ENCODE peak calls at places on chromosomes 2 and 18, in nine cellular contexts. I is AG20443; Y is iris pigment epithelial cell; C is astrocyte of the hippocampus; Q is upper lobe of right lung; M is activated T-cell treated with anti-CD3 and anti-CD28 coated beads, Interleukin-2, amount 50 U/mL, for 48 hours; K is right lobe of liver; V is activated naive CD8-positive, alpha-beta T cell treated with anti-CD3 and anti-CD28 coated beads, Interleukin-2, amount 50 U/mL, for 24 hours; D is astrocyte of the spinal cord. Z is an unnamed sample.

GRCh38 chr2:33289961-33290360 is 186.5 kb upstream of the RASGRP3 start:
- DNase-seq in I (no peak), Y (no peak), C (peak; percentile 18), Q (no peak), M (no peak), K (no peak), V (no peak), D (no peak), Z (no peak)

GRCh38 chr2:47321006-47321405 is 82.0 kb upstream of the MSH2 start:
- DNase-seq in I (no peak), Y (no peak), C (no peak), Q (no peak), M (no peak), K (no peak), V (no peak), D (no peak), Z (no peak)

GRCh38 chr2:134479696-134480330 is 225.9 kb downstream of the MGAT5 start:
- DNase-seq in I (no peak), Y (no peak), C (no peak), Q (no peak), M (no peak), K (no peak), V (no peak), D (no peak), Z (no peak)

GRCh38 chr2:74844752-74845151 is 10.8 kb downstream of the HK2 start:
- DNase-seq in I (no peak), Y (no peak), C (no peak), Q (no peak), M (no peak), K (no peak), V (no peak), D (no peak), Z (no peak)

GRCh38 chr2:113138428-113139322 is 11.3 kb downstream of the IL1RN start:
- DNase-seq in I (peak; percentile 71), Y (peak; percentile 66), C (peak; percentile 87), Q (no peak), M (peak; percentile 50), K (no peak), V (peak; percentile 49), D (peak; percentile 73), Z (peak; percentile 75)

GRCh38 chr2:58734365-58734764 is 493.2 kb upstream of the FANCL start:
- DNase-seq in I (no peak), Y (peak; percentile 41), C (peak; percentile 65), Q (no peak), M (no peak), K (no peak), V (no peak), D (peak; percentile 1), Z (peak; percentile 93)

GRCh38 chr2:239312081-239312501 is 88.7 kb downstream of the HDAC4 start:
- DNase-seq in I (no peak), Y (no peak), C (no peak), Q (no peak), M (no peak), K (no peak), V (peak; percentile 0), D (no peak), Z (no peak)

GRCh38 chr2:52145005-52145404 is 1113.1 kb upstream of the NRXN1 start:
- DNase-seq in I (no peak), Y (peak; percentile 46), C (no peak), Q (no peak), M (no peak), K (no peak), V (no peak), D (peak; percentile 15), Z (no peak)

GRCh38 chr2:28273751-28274150 is 118.9 kb upstream of the FOSL2 start:
- DNase-seq in I (no peak), Y (no peak), C (no peak), Q (no peak), M (no peak), K (no peak), V (no peak), D (no peak), Z (peak; percentile 68)

GRCh38 chr18:70041459-70042020 is 93.9 kb upstream of the CD226 start:
- DNase-seq in I (no peak), Y (no peak), C (no peak), Q (no peak), M (no peak), K (no peak), V (no peak), D (no peak), Z (no peak)

GRCh38 chr18:61398961-61399632 is 65.9 kb downstream of the CDH20 start:
- DNase-seq in I (peak; percentile 40), Y (peak; percentile 78), C (peak; percentile 4), Q (no peak), M (no peak), K (no peak), V (no peak), D (peak; percentile 78), Z (no peak)

GRCh38 chr2:10654069-10654468 is 35.7 kb downstream of the NOL10 start:
- DNase-seq in I (no peak), Y (peak; percentile 55), C (peak; percentile 57), Q (no peak), M (peak; percentile 72), K (no peak), V (peak; percentile 48), D (peak; percentile 50), Z (peak; percentile 98)